ENCODE peak calls at places on chromosomes 3 and 15, in seven cellular contexts. P, J, M, L, O, W and C are unnamed samples.

GRCh38 chr3:172029425-172030128 is 9.8 kb upstream of the FNDC3B start:
- DNase-seq in P (no peak), M (no peak), L (no peak), J (no peak), W (no peak), O (peak), C (no peak)

GRCh38 chr15:70777156-70777926 is 14.0 kb upstream of the UACA start:
- DNase-seq in P (no peak), L (no peak), W (no peak), M (no peak), O (peak), J (no peak), C (no peak)

GRCh38 chr3:100329800-100330489 is 4.6 kb upstream of the NIT2 start:
- DNase-seq in J (no peak), L (no peak), M (no peak), P (no peak), O (no peak), W (no peak), C (no peak)

GRCh38 chr3:106299300-106300098 is 430.7 kb upstream of the CBLB start:
- DNase-seq in J (no peak), M (no peak), P (peak), W (no peak), O (no peak), L (no peak), C (peak)

GRCh38 chr3:194040501-194041273 is 95.3 kb upstream of the HES1 start:
- DNase-seq in J (no peak), W (no peak), O (peak), M (no peak), P (no peak), L (no peak), C (no peak)

GRCh38 chr3:20039765-20040475 is at the start of gene KAT2B:
- DNase-seq in L (peak), O (peak), W (peak), P (no peak), M (peak), J (peak), C (no peak)

GRCh38 chr3:42735021-42735420 is 32.4 kb upstream of the HHATL start:
- DNase-seq in M (no peak), J (no peak), P (no peak), O (no peak), L (no peak), W (no peak), C (no peak)

GRCh38 chr3:180881065-180881801 is 31.2 kb upstream of the FXR1 start:
- DNase-seq in L (no peak), P (peak), M (no peak), J (no peak), O (no peak), W (no peak), C (no peak)

GRCh38 chr3:141275973-141276372 is 44.3 kb downstream of the PXYLP1 start:
- DNase-seq in O (peak), M (peak), W (no peak), L (no peak), P (no peak), J (peak), C (no peak)

GRCh38 chr15:95325763-95326688 is 1004.5 kb upstream of the NR2F2 start:
- DNase-seq in M (no peak), P (no peak), O (no peak), W (no peak), J (no peak), L (no peak), C (no peak)

GRCh38 chr3:53269888-53270880 is 14.4 kb upstream of the TKT start:
- DNase-seq in P (peak), O (peak), J (peak), L (peak), W (peak), M (peak), C (peak)

GRCh38 chr15:69532856-69533255 is 80.2 kb downstream of the RPLP1 start:
- DNase-seq in O (no peak), M (no peak), P (no peak), L (no peak), W (no peak), J (no peak), C (no peak)

GRCh38 chr15:69909719-69910444 is 187.8 kb downstream of the TLE3 start:
- DNase-seq in W (no peak), O (no peak), P (no peak), L (no peak), J (no peak), M (no peak), C (no peak)

GRCh38 chr3:12222765-12223485 is 64.2 kb upstream of the TIMP4 start:
- DNase-seq in M (no peak), J (no peak), P (peak), L (no peak), W (no peak), O (peak), C (no peak)